ENCODE peak calls at places on chromosomes 13 and 19, in eight cellular contexts. One of them, this sample, is unnamed.

GRCh38 chr13:78978381-78978998 is 319.5 kb upstream of the OBI1 start:
- DNase-seq in NB4: peak
- DNase-seq in ureter: peak
- DNase-seq in neuronal stem cell: peak
- DNase-seq in breast epithelium: no peak
- DNase-seq in mucosa of descending colon: no peak
- DNase-seq in activated CD4-positive, alpha-beta T cell treated with anti-CD3 and anti-CD28 coated beads, Interleukin-2, amount 50 U/mL, for 1 hour: peak
- DNase-seq in NCI-H524: peak
- DNase-seq in this sample: peak

GRCh38 chr13:39144941-39145533 is 106.8 kb downstream of the NHLRC3 start:
- DNase-seq in NB4: peak
- DNase-seq in ureter: peak
- DNase-seq in neuronal stem cell: peak
- DNase-seq in breast epithelium: no peak
- DNase-seq in mucosa of descending colon: peak
- DNase-seq in activated CD4-positive, alpha-beta T cell treated with anti-CD3 and anti-CD28 coated beads, Interleukin-2, amount 50 U/mL, for 1 hour: no peak
- DNase-seq in NCI-H524: peak
- DNase-seq in this sample: peak

GRCh38 chr19:1618157-1619093 is 13.2 kb upstream of the UQCR11 start:
- DNase-seq in NB4: peak
- DNase-seq in ureter: no peak
- DNase-seq in neuronal stem cell: no peak
- DNase-seq in breast epithelium: no peak
- DNase-seq in mucosa of descending colon: peak
- DNase-seq in activated CD4-positive, alpha-beta T cell treated with anti-CD3 and anti-CD28 coated beads, Interleukin-2, amount 50 U/mL, for 1 hour: peak
- DNase-seq in NCI-H524: peak
- DNase-seq in this sample: no peak

GRCh38 chr19:14764401-14764800 is 14.0 kb downstream of the ADGRE2 start:
- DNase-seq in NB4: no peak
- DNase-seq in ureter: no peak
- DNase-seq in neuronal stem cell: no peak
- DNase-seq in breast epithelium: no peak
- DNase-seq in mucosa of descending colon: no peak
- DNase-seq in activated CD4-positive, alpha-beta T cell treated with anti-CD3 and anti-CD28 coated beads, Interleukin-2, amount 50 U/mL, for 1 hour: no peak
- DNase-seq in NCI-H524: no peak
- DNase-seq in this sample: no peak

GRCh38 chr19:49691243-49692101 is 556 bp downstream of the CPT1C start:
- DNase-seq in NB4: peak
- DNase-seq in ureter: peak
- DNase-seq in neuronal stem cell: peak
- DNase-seq in breast epithelium: no peak
- DNase-seq in mucosa of descending colon: no peak
- DNase-seq in activated CD4-positive, alpha-beta T cell treated with anti-CD3 and anti-CD28 coated beads, Interleukin-2, amount 50 U/mL, for 1 hour: no peak
- DNase-seq in NCI-H524: peak
- DNase-seq in this sample: peak

GRCh38 chr19:3357731-3358391 is 8.5 kb upstream of the NFIC start:
- DNase-seq in NB4: peak
- DNase-seq in ureter: no peak
- DNase-seq in neuronal stem cell: no peak
- DNase-seq in breast epithelium: no peak
- DNase-seq in mucosa of descending colon: no peak
- DNase-seq in activated CD4-positive, alpha-beta T cell treated with anti-CD3 and anti-CD28 coated beads, Interleukin-2, amount 50 U/mL, for 1 hour: no peak
- DNase-seq in NCI-H524: peak
- DNase-seq in this sample: no peak

GRCh38 chr13:98458431-98458830 is 118.5 kb downstream of the STK24 start:
- DNase-seq in NB4: no peak
- DNase-seq in ureter: no peak
- DNase-seq in neuronal stem cell: no peak
- DNase-seq in breast epithelium: no peak
- DNase-seq in mucosa of descending colon: no peak
- DNase-seq in activated CD4-positive, alpha-beta T cell treated with anti-CD3 and anti-CD28 coated beads, Interleukin-2, amount 50 U/mL, for 1 hour: no peak
- DNase-seq in NCI-H524: no peak
- DNase-seq in this sample: no peak

GRCh38 chr19:36041831-36042230 is 9.2 kb upstream of the CLIP3 start:
- DNase-seq in NB4: no peak
- DNase-seq in ureter: no peak
- DNase-seq in neuronal stem cell: no peak
- DNase-seq in breast epithelium: no peak
- DNase-seq in mucosa of descending colon: no peak
- DNase-seq in activated CD4-positive, alpha-beta T cell treated with anti-CD3 and anti-CD28 coated beads, Interleukin-2, amount 50 U/mL, for 1 hour: no peak
- DNase-seq in NCI-H524: no peak
- DNase-seq in this sample: no peak

GRCh38 chr19:383922-384800 is 24.8 kb downstream of the C2CD4C start:
- DNase-seq in NB4: peak
- DNase-seq in ureter: no peak
- DNase-seq in neuronal stem cell: no peak
- DNase-seq in breast epithelium: peak
- DNase-seq in mucosa of descending colon: no peak
- DNase-seq in activated CD4-positive, alpha-beta T cell treated with anti-CD3 and anti-CD28 coated beads, Interleukin-2, amount 50 U/mL, for 1 hour: no peak
- DNase-seq in NCI-H524: no peak
- DNase-seq in this sample: peak

GRCh38 chr19:5046339-5047039 is 77.6 kb downstream of the KDM4B start:
- DNase-seq in NB4: peak
- DNase-seq in ureter: no peak
- DNase-seq in neuronal stem cell: no peak
- DNase-seq in breast epithelium: peak
- DNase-seq in mucosa of descending colon: peak
- DNase-seq in activated CD4-positive, alpha-beta T cell treated with anti-CD3 and anti-CD28 coated beads, Interleukin-2, amount 50 U/mL, for 1 hour: no peak
- DNase-seq in NCI-H524: peak
- DNase-seq in this sample: no peak

GRCh38 chr19:32910874-32911273 is 41.3 kb upstream of the SLC7A9 start:
- DNase-seq in NB4: no peak
- DNase-seq in ureter: no peak
- DNase-seq in neuronal stem cell: no peak
- DNase-seq in breast epithelium: no peak
- DNase-seq in mucosa of descending colon: no peak
- DNase-seq in activated CD4-positive, alpha-beta T cell treated with anti-CD3 and anti-CD28 coated beads, Interleukin-2, amount 50 U/mL, for 1 hour: no peak
- DNase-seq in NCI-H524: no peak
- DNase-seq in this sample: no peak

GRCh38 chr13:36750461-36750860 is 68.6 kb upstream of the RFXAP start:
- DNase-seq in NB4: no peak
- DNase-seq in ureter: no peak
- DNase-seq in neuronal stem cell: no peak
- DNase-seq in breast epithelium: no peak
- DNase-seq in mucosa of descending colon: no peak
- DNase-seq in activated CD4-positive, alpha-beta T cell treated with anti-CD3 and anti-CD28 coated beads, Interleukin-2, amount 50 U/mL, for 1 hour: no peak
- DNase-seq in NCI-H524: no peak
- DNase-seq in this sample: no peak

GRCh38 chr19:30635026-30635985 is 263.1 kb downstream of the ZNF536 start:
- DNase-seq in NB4: no peak
- DNase-seq in ureter: no peak
- DNase-seq in neuronal stem cell: no peak
- DNase-seq in breast epithelium: no peak
- DNase-seq in mucosa of descending colon: no peak
- DNase-seq in activated CD4-positive, alpha-beta T cell treated with anti-CD3 and anti-CD28 coated beads, Interleukin-2, amount 50 U/mL, for 1 hour: no peak
- DNase-seq in NCI-H524: no peak
- DNase-seq in this sample: no peak

GRCh38 chr13:27132538-27132937 is 39.1 kb downstream of the USP12 start:
- DNase-seq in NB4: no peak
- DNase-seq in ureter: no peak
- DNase-seq in neuronal stem cell: no peak
- DNase-seq in breast epithelium: no peak
- DNase-seq in mucosa of descending colon: no peak
- DNase-seq in activated CD4-positive, alpha-beta T cell treated with anti-CD3 and anti-CD28 coated beads, Interleukin-2, amount 50 U/mL, for 1 hour: no peak
- DNase-seq in NCI-H524: no peak
- DNase-seq in this sample: no peak

GRCh38 chr19:40217027-40217810 is 965 bp downstream of the TTC9B start:
- DNase-seq in NB4: peak
- DNase-seq in ureter: no peak
- DNase-seq in neuronal stem cell: no peak
- DNase-seq in breast epithelium: no peak
- DNase-seq in mucosa of descending colon: peak
- DNase-seq in activated CD4-positive, alpha-beta T cell treated with anti-CD3 and anti-CD28 coated beads, Interleukin-2, amount 50 U/mL, for 1 hour: no peak
- DNase-seq in NCI-H524: peak
- DNase-seq in this sample: peak

GRCh38 chr13:60016229-60016628 is 147.5 kb downstream of the DIAPH3 start:
- DNase-seq in NB4: no peak
- DNase-seq in ureter: no peak
- DNase-seq in neuronal stem cell: no peak
- DNase-seq in breast epithelium: no peak
- DNase-seq in mucosa of descending colon: no peak
- DNase-seq in activated CD4-positive, alpha-beta T cell treated with anti-CD3 and anti-CD28 coated beads, Interleukin-2, amount 50 U/mL, for 1 hour: no peak
- DNase-seq in NCI-H524: no peak
- DNase-seq in this sample: no peak

GRCh38 chr19:48806818-48807589 is 3.8 kb downstream of the BCAT2 start:
- DNase-seq in NB4: peak
- DNase-seq in ureter: no peak
- DNase-seq in neuronal stem cell: peak
- DNase-seq in breast epithelium: no peak
- DNase-seq in mucosa of descending colon: peak
- DNase-seq in activated CD4-positive, alpha-beta T cell treated with anti-CD3 and anti-CD28 coated beads, Interleukin-2, amount 50 U/mL, for 1 hour: no peak
- DNase-seq in NCI-H524: no peak
- DNase-seq in this sample: peak

GRCh38 chr13:110323986-110324749 is 17.1 kb downstream of the COL4A2 start:
- DNase-seq in NB4: no peak
- DNase-seq in ureter: no peak
- DNase-seq in neuronal stem cell: no peak
- DNase-seq in breast epithelium: no peak
- DNase-seq in mucosa of descending colon: no peak
- DNase-seq in activated CD4-positive, alpha-beta T cell treated with anti-CD3 and anti-CD28 coated beads, Interleukin-2, amount 50 U/mL, for 1 hour: no peak
- DNase-seq in NCI-H524: no peak
- DNase-seq in this sample: no peak

GRCh38 chr13:44884076-44884729 is 105.1 kb downstream of the NUFIP1 start:
- DNase-seq in NB4: no peak
- DNase-seq in ureter: no peak
- DNase-seq in neuronal stem cell: no peak
- DNase-seq in breast epithelium: no peak
- DNase-seq in mucosa of descending colon: no peak
- DNase-seq in activated CD4-positive, alpha-beta T cell treated with anti-CD3 and anti-CD28 coated beads, Interleukin-2, amount 50 U/mL, for 1 hour: no peak
- DNase-seq in NCI-H524: no peak
- DNase-seq in this sample: no peak

GRCh38 chr19:52936151-52936957 is 13.1 kb upstream of the ZNF888 start:
- DNase-seq in NB4: peak
- DNase-seq in ureter: no peak
- DNase-seq in neuronal stem cell: no peak
- DNase-seq in breast epithelium: no peak
- DNase-seq in mucosa of descending colon: peak
- DNase-seq in activated CD4-positive, alpha-beta T cell treated with anti-CD3 and anti-CD28 coated beads, Interleukin-2, amount 50 U/mL, for 1 hour: no peak
- DNase-seq in NCI-H524: no peak
- DNase-seq in this sample: no peak

GRCh38 chr13:113239357-113239756 is 29.9 kb downstream of the CUL4A start:
- DNase-seq in NB4: no peak
- DNase-seq in ureter: no peak
- DNase-seq in neuronal stem cell: no peak
- DNase-seq in breast epithelium: no peak
- DNase-seq in mucosa of descending colon: no peak
- DNase-seq in activated CD4-positive, alpha-beta T cell treated with anti-CD3 and anti-CD28 coated beads, Interleukin-2, amount 50 U/mL, for 1 hour: no peak
- DNase-seq in NCI-H524: no peak
- DNase-seq in this sample: no peak

GRCh38 chr13:24074687-24075086 is 85.8 kb upstream of the SPATA13 start:
- DNase-seq in NB4: peak
- DNase-seq in ureter: no peak
- DNase-seq in neuronal stem cell: no peak
- DNase-seq in breast epithelium: no peak
- DNase-seq in mucosa of descending colon: no peak
- DNase-seq in activated CD4-positive, alpha-beta T cell treated with anti-CD3 and anti-CD28 coated beads, Interleukin-2, amount 50 U/mL, for 1 hour: no peak
- DNase-seq in NCI-H524: no peak
- DNase-seq in this sample: no peak

GRCh38 chr19:3642296-3642695 is 15.7 kb upstream of the CACTIN start:
- DNase-seq in NB4: no peak
- DNase-seq in ureter: no peak
- DNase-seq in neuronal stem cell: no peak
- DNase-seq in breast epithelium: no peak
- DNase-seq in mucosa of descending colon: no peak
- DNase-seq in activated CD4-positive, alpha-beta T cell treated with anti-CD3 and anti-CD28 coated beads, Interleukin-2, amount 50 U/mL, for 1 hour: no peak
- DNase-seq in NCI-H524: no peak
- DNase-seq in this sample: no peak

GRCh38 chr13:40186636-40187323 is 479.7 kb downstream of the FOXO1 start:
- DNase-seq in NB4: no peak
- DNase-seq in ureter: no peak
- DNase-seq in neuronal stem cell: no peak
- DNase-seq in breast epithelium: no peak
- DNase-seq in mucosa of descending colon: no peak
- DNase-seq in activated CD4-positive, alpha-beta T cell treated with anti-CD3 and anti-CD28 coated beads, Interleukin-2, amount 50 U/mL, for 1 hour: no peak
- DNase-seq in NCI-H524: no peak
- DNase-seq in this sample: no peak

GRCh38 chr19:10074153-10074552 is 12.0 kb upstream of the SHFL start:
- DNase-seq in NB4: peak
- DNase-seq in ureter: no peak
- DNase-seq in neuronal stem cell: no peak
- DNase-seq in breast epithelium: no peak
- DNase-seq in mucosa of descending colon: no peak
- DNase-seq in activated CD4-positive, alpha-beta T cell treated with anti-CD3 and anti-CD28 coated beads, Interleukin-2, amount 50 U/mL, for 1 hour: peak
- DNase-seq in NCI-H524: peak
- DNase-seq in this sample: no peak

GRCh38 chr13:46552888-46553520 is at the start of gene LRCH1:
- DNase-seq in NB4: peak
- DNase-seq in ureter: peak
- DNase-seq in neuronal stem cell: peak
- DNase-seq in breast epithelium: peak
- DNase-seq in mucosa of descending colon: peak
- DNase-seq in activated CD4-positive, alpha-beta T cell treated with anti-CD3 and anti-CD28 coated beads, Interleukin-2, amount 50 U/mL, for 1 hour: peak
- DNase-seq in NCI-H524: peak
- DNase-seq in this sample: peak

GRCh38 chr13:78334059-78334458 is 269.3 kb downstream of the POU4F1 start:
- DNase-seq in NB4: no peak
- DNase-seq in ureter: no peak
- DNase-seq in neuronal stem cell: no peak
- DNase-seq in breast epithelium: no peak
- DNase-seq in mucosa of descending colon: no peak
- DNase-seq in activated CD4-positive, alpha-beta T cell treated with anti-CD3 and anti-CD28 coated beads, Interleukin-2, amount 50 U/mL, for 1 hour: no peak
- DNase-seq in NCI-H524: no peak
- DNase-seq in this sample: no peak

GRCh38 chr19:30333291-30334065 is 38.7 kb upstream of the ZNF536 start:
- DNase-seq in NB4: no peak
- DNase-seq in ureter: no peak
- DNase-seq in neuronal stem cell: no peak
- DNase-seq in breast epithelium: no peak
- DNase-seq in mucosa of descending colon: no peak
- DNase-seq in activated CD4-positive, alpha-beta T cell treated with anti-CD3 and anti-CD28 coated beads, Interleukin-2, amount 50 U/mL, for 1 hour: no peak
- DNase-seq in NCI-H524: no peak
- DNase-seq in this sample: no peak

GRCh38 chr19:48881741-48882657 is 9.8 kb downstream of the PPP1R15A start:
- DNase-seq in NB4: peak
- DNase-seq in ureter: no peak
- DNase-seq in neuronal stem cell: no peak
- DNase-seq in breast epithelium: no peak
- DNase-seq in mucosa of descending colon: no peak
- DNase-seq in activated CD4-positive, alpha-beta T cell treated with anti-CD3 and anti-CD28 coated beads, Interleukin-2, amount 50 U/mL, for 1 hour: no peak
- DNase-seq in NCI-H524: no peak
- DNase-seq in this sample: no peak

GRCh38 chr19:34172661-34173144 is 399 bp downstream of the LSM14A start:
- DNase-seq in NB4: no peak
- DNase-seq in ureter: peak
- DNase-seq in neuronal stem cell: no peak
- DNase-seq in breast epithelium: no peak
- DNase-seq in mucosa of descending colon: no peak
- DNase-seq in activated CD4-positive, alpha-beta T cell treated with anti-CD3 and anti-CD28 coated beads, Interleukin-2, amount 50 U/mL, for 1 hour: no peak
- DNase-seq in NCI-H524: no peak
- DNase-seq in this sample: peak

GRCh38 chr13:40672310-40673060 is 6.0 kb upstream of the FOXO1 start:
- DNase-seq in NB4: no peak
- DNase-seq in ureter: no peak
- DNase-seq in neuronal stem cell: no peak
- DNase-seq in breast epithelium: no peak
- DNase-seq in mucosa of descending colon: no peak
- DNase-seq in activated CD4-positive, alpha-beta T cell treated with anti-CD3 and anti-CD28 coated beads, Interleukin-2, amount 50 U/mL, for 1 hour: no peak
- DNase-seq in NCI-H524: peak
- DNase-seq in this sample: peak

GRCh38 chr13:49495783-49496762 is at the start of gene PHF11:
- DNase-seq in NB4: peak
- DNase-seq in ureter: peak
- DNase-seq in neuronal stem cell: peak
- DNase-seq in breast epithelium: peak
- DNase-seq in mucosa of descending colon: peak
- DNase-seq in activated CD4-positive, alpha-beta T cell treated with anti-CD3 and anti-CD28 coated beads, Interleukin-2, amount 50 U/mL, for 1 hour: peak
- DNase-seq in NCI-H524: no peak
- DNase-seq in this sample: peak

GRCh38 chr13:112810608-112811007 is 120.8 kb downstream of the ATP11A start:
- DNase-seq in NB4: no peak
- DNase-seq in ureter: no peak
- DNase-seq in neuronal stem cell: no peak
- DNase-seq in breast epithelium: no peak
- DNase-seq in mucosa of descending colon: no peak
- DNase-seq in activated CD4-positive, alpha-beta T cell treated with anti-CD3 and anti-CD28 coated beads, Interleukin-2, amount 50 U/mL, for 1 hour: no peak
- DNase-seq in NCI-H524: no peak
- DNase-seq in this sample: no peak